ENCODE peak calls at places on chromosomes 11 and 22, in four cellular contexts. T is adrenal gland, L is HL-60, C is neural crest cell. Z is an unnamed sample.

GRCh38 chr11:123494195-123495050 is 64.4 kb downstream of the GRAMD1B start:
- DNase-seq in C (no peak), T (peak), L (no peak), Z (no peak)

GRCh38 chr11:130815074-130815802 is 101.0 kb downstream of the SNX19 start:
- DNase-seq in T (no peak), L (no peak), C (no peak), Z (no peak)

GRCh38 chr11:33910261-33910959 is 18.5 kb upstream of the LMO2 start:
- DNase-seq in C (no peak), T (no peak), L (no peak), Z (no peak)

GRCh38 chr11:62461740-62462522 is 43.1 kb downstream of the SCGB1A1 start:
- DNase-seq in C (no peak), T (no peak), L (no peak), Z (no peak)

GRCh38 chr22:19958083-19959042 is 16.7 kb upstream of the TXNRD2 start:
- DNase-seq in L (no peak), C (no peak), T (peak), Z (peak)

GRCh38 chr22:37894939-37895670 is 11.0 kb upstream of the MICALL1 start:
- DNase-seq in L (no peak), C (no peak), T (no peak), Z (no peak)

GRCh38 chr22:20606041-20606783 is 98.8 kb downstream of the MED15 start:
- DNase-seq in C (peak), T (peak), L (peak), Z (no peak)

GRCh38 chr22:30607939-30608338 is 965 bp downstream of the TCN2 start:
- DNase-seq in L (no peak), T (no peak), C (no peak), Z (no peak)

GRCh38 chr11:18479063-18479462 is 23.4 kb downstream of the LDHAL6A start:
- DNase-seq in C (no peak), L (no peak), T (no peak), Z (no peak)

GRCh38 chr11:116838321-116839084 is 1.1 kb upstream of the APOA1 start:
- DNase-seq in C (no peak), T (no peak), L (no peak), Z (no peak)

DNA sequence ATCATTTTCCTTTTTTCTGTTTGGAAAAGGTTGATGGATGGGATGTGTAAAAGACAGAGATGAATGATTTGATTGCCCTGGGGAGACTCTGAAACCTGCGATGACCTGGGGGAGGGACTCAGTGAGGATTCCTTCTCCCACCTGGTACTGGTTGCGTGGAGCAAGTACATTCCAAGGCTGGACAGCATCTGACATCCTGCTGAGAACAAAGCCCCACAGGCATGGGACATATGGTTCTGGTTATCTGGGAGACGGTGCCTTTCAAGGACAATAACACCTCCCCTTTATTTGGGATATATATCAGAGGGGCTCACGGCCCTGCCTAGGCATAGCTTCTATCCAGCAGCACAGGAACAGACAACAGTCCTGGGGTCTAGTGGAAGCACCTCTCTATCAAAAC is 527.8 kb downstream of the METTL15 start:
- DNase-seq in C (no peak), L (no peak), T (no peak), Z (no peak)
- TF ChIP-seq CTCF in C (no peak), L (no peak), T (no peak), Z (no peak)

GRCh38 chr22:21641795-21642583 is at the start of gene SDF2L1:
- DNase-seq in L (peak), C (peak), T (peak), Z (peak)
- TF ChIP-seq CTCF in L (no peak), C (peak), T (peak), Z (no peak)

GRCh38 chr22:21856868-21857267 is 10.6 kb downstream of the MAPK1 start:
- DNase-seq in T (no peak), L (no peak), C (no peak), Z (no peak)
- TF ChIP-seq CTCF in T (no peak), L (no peak), C (no peak), Z (no peak)

DNA sequence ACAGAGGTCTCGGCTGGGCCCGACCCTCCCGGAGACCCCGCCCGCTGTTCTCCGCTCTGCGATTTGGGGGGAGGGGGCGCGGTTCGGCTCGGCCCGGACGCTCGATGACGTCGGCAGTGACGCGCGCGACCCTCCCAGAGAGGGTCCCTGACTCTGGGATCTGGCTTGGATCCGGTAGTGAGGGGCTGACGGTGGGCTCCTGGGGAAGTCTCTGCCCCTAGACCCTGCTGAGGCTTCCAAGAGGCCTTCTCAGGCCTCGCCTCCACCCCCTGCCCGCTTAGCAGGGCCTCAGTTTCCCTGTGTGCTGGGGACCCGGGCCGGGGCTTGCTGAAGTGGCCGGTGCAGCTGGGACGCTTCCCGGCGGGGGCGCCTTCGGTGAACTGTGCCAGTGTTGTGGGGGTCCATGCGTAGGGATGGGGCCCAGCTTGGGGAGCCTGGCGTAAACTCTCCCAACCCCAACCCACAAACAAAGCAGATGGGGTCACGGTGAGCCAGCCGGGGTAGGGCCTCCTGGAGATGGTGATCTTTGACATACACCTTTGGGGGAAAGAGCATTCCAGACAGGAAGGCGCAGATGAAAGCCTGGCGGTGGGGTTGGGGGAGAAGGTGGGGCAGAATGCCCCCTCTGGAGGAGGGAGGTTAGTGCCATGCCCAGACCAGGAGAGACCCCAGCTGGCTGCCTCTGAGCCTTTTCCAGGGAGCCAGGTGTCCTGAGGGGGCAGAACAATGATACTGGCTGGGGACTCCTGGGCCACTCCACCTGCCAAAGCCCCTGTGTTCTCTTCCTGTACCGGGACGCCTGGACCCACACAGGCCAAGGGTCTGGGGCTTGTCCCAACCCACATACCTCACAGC is 1.0 kb downstream of the B4GALNT4 start:
- DNase-seq in C (no peak), L (no peak), T (no peak), Z (no peak)
- TF ChIP-seq CTCF in C (peak), L (no peak), T (no peak), Z (no peak)

GRCh38 chr11:103928040-103928555 is 108.3 kb upstream of the DDI1 start:
- DNase-seq in T (no peak), L (no peak), C (no peak), Z (no peak)

GRCh38 chr11:103926990-103927389 is 109.5 kb upstream of the DDI1 start:
- DNase-seq in T (no peak), C (no peak), L (no peak), Z (no peak)

GRCh38 chr11:103927535-103927934 is 108.9 kb upstream of the DDI1 start:
- DNase-seq in L (no peak), C (no peak), T (no peak), Z (no peak)

GRCh38 chr11:103924166-103925013 is 112.0 kb upstream of the DDI1 start:
- DNase-seq in L (no peak), T (no peak), C (no peak), Z (no peak)

GRCh38 chr11:103929168-103929903 is 107.1 kb upstream of the DDI1 start:
- DNase-seq in T (no peak), L (no peak), C (no peak), Z (no peak)
- TF ChIP-seq CTCF in T (no peak), L (no peak), C (no peak), Z (no peak)

DNA sequence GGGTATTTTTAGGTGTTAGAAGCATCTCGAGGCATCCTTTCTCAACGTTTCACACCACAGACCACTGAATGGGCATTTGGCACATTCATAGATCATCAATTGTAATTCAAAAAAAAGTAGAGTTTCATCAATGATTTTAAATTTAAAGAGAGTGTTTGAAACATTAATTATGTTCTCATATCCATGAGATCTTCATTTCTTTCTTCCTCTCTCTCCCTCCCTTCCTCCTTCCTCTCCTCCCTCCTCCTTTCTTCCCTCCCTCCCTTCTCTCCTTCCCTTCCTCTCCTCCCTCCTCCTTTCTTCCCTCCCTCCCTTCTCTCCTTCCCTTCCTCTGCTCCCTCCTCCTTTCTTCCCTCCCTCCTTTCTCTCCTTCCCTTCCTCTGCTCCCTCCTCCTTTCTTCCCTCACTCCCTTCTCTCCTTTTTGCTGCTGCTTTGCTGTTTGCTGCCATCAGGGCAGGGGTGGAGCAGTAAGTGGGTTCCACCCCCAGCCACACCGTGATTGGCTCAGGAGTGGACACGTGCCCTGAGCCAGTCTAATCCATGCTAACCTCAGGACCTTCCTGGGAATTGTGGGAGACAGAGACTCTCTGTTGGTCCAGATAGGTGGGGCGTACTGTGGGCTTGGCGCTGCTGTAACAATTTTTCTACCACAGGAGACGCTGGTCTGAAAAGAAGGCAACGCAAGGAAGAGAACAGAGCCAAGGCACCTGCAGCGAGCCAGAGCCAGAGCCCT is 33.8 kb upstream of the APOBEC3A start:
- DNase-seq in T (peak), C (no peak), L (no peak), Z (peak)
- TF ChIP-seq CTCF in T (peak), C (no peak), L (no peak), Z (peak)

GRCh38 chr11:106585061-106585460 is 433.2 kb downstream of the GUCY1A2 start:
- DNase-seq in T (no peak), C (no peak), L (no peak), Z (peak)
- TF ChIP-seq CTCF in T (peak), C (peak), L (no peak), Z (peak)

GRCh38 chr11:69588270-69588669 is 52.7 kb upstream of the CCND1 start:
- DNase-seq in T (no peak), L (no peak), C (no peak), Z (no peak)
- TF ChIP-seq CTCF in T (no peak), L (no peak), C (no peak), Z (peak)

DNA sequence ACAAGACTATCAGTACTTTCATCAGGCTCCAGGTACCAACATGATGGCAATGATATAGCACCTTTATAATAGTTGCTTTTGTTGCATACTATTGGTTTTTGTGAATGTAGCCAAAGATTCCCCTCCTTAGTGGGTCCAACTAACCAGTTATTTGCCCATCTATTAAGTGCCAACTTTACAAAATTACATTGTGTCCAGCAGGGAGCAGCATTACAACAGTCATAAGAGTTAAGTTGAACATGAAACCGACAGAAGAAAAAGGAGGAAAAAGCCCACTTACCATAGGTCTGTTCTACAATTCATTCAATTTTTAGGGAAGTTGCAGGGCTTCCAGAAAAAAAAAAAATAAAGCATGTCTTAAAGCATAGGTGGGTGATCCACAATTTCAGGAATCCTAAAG is 21.6 kb downstream of the IMMP1L start:
- DNase-seq in L (peak), T (no peak), C (peak), Z (peak)
- TF ChIP-seq CTCF in L (peak), T (peak), C (peak), Z (peak)

Z was measured in AG09319.